ENCODE peak calls at places on chromosome 4, in four cellular contexts. K is transverse colon, H is suprapubic skin, Z is ovary. X is an unnamed sample.

GRCh38 chr4:5500165-5500564 is 208.2 kb downstream of the EVC2 start:
- DNase-seq in K (no peak), H (no peak), Z (no peak), X (no peak)

GRCh38 chr4:109406337-109406931 is 27.2 kb upstream of the SEC24B start:
- DNase-seq in K (no peak), H (no peak), Z (no peak), X (no peak)

GRCh38 chr4:128728190-128728589 is 81.3 kb upstream of the JADE1 start:
- DNase-seq in K (no peak), H (no peak), Z (no peak), X (no peak)

GRCh38 chr4:5751918-5752802 is 41.2 kb downstream of the EVC start:
- DNase-seq in K (no peak), H (no peak), Z (no peak), X (no peak)

GRCh38 chr4:14893713-14894112 is 108.6 kb upstream of the CPEB2 start:
- DNase-seq in K (no peak), H (no peak), Z (no peak), X (no peak)

GRCh38 chr4:53089940-53090729 is 228.0 kb downstream of the RASL11B start:
- DNase-seq in K (no peak), H (no peak), Z (no peak), X (no peak)

GRCh38 chr4:28148221-28148620 is 1287.6 kb downstream of the STIM2 start:
- DNase-seq in K (no peak), H (no peak), Z (no peak), X (no peak)

GRCh38 chr4:128831526-128832252 is 22.2 kb downstream of the JADE1 start:
- DNase-seq in K (no peak), H (no peak), Z (no peak), X (no peak)

GRCh38 chr4:39883645-39884044 is 94.1 kb downstream of the PDS5A start:
- DNase-seq in K (no peak), H (no peak), Z (no peak), X (no peak)

GRCh38 chr4:123856689-123857545 is 460.3 kb downstream of the SPRY1 start:
- DNase-seq in K (peak; percentile 39), H (no peak), Z (peak; percentile 49), X (no peak)
- TF ChIP-seq EP300 in K (no peak), H (no peak), Z (no peak), X (no peak)

GRCh38 chr4:141047228-141047884 is 85.9 kb downstream of the RNF150 start:
- DNase-seq in K (no peak), H (no peak), Z (no peak), X (no peak)
- H3K4me1 ChIP-seq in K (no peaks in the 10 kb centered on the region), H (no peaks in the 10 kb centered on the region), Z (peaks cover 4% of the 10 kb centered on the region), X (peaks cover 7% of the 10 kb centered on the region)

GRCh38 chr4:47519239-47519883 is 34.3 kb downstream of the ATP10D start:
- DNase-seq in K (no peak), H (no peak), Z (no peak), X (no peak)

GRCh38 chr4:47526281-47526680 is 41.2 kb downstream of the ATP10D start:
- DNase-seq in K (no peak), H (no peak), Z (no peak), X (no peak)

GRCh38 chr4:47530801-47531200 is 45.7 kb downstream of the ATP10D start:
- DNase-seq in K (no peak), H (no peak), Z (no peak), X (no peak)

GRCh38 chr4:47528651-47529050 is 43.6 kb downstream of the ATP10D start:
- DNase-seq in K (no peak), H (no peak), Z (no peak), X (no peak)

GRCh38 chr4:47525154-47525819 is 40.2 kb downstream of the ATP10D start:
- DNase-seq in K (no peak), H (no peak), Z (no peak), X (no peak)
- TF ChIP-seq EP300 in K (no peak), H (no peak), Z (no peak), X (no peak)

GRCh38 chr4:94550352-94550751 is 98.6 kb downstream of the PDLIM5 start:
- DNase-seq in K (no peak), H (no peak), Z (no peak), X (no peak)

GRCh38 chr4:94548571-94548970 is 96.8 kb downstream of the PDLIM5 start:
- DNase-seq in K (no peak), H (no peak), Z (no peak), X (no peak)

GRCh38 chr4:94550851-94551250 is 99.1 kb downstream of the PDLIM5 start:
- DNase-seq in K (no peak), H (no peak), Z (no peak), X (no peak)

GRCh38 chr4:94546949-94547348 is 95.2 kb downstream of the PDLIM5 start:
- DNase-seq in K (no peak), H (no peak), Z (no peak), X (no peak)

GRCh38 chr4:94551616-94552564 is 100.1 kb downstream of the PDLIM5 start:
- DNase-seq in K (no peak), H (no peak), Z (no peak), X (no peak)
- H3K4me1 ChIP-seq in K (no peaks in the 10 kb centered on the region), H (peaks cover 12% of the 10 kb centered on the region), Z (peaks cover 5% of the 10 kb centered on the region), X (peaks cover 14% of the 10 kb centered on the region)

GRCh38 chr4:183876268-183876934 is 28.7 kb upstream of the STOX2 start:
- DNase-seq in K (peak; percentile 63), H (peak; percentile 81), Z (peak; percentile 98), X (peak; percentile 84)
- TF ChIP-seq EP300 in K (peak; percentile 78), H (no peak), Z (no peak), X (no peak)